ENCODE peak calls at places on chromosomes 13 and 19, in seven cellular contexts. C is transverse colon, I is SK-N-SH, D is suprapubic skin, R is K562, H is HepG2, V is stomach. M is an unnamed sample.

GRCh38 chr19:33426621-33427475 is 53.3 kb downstream of the CEBPG start:
- DNase-seq in C (no peak), I (no peak), D (no peak), R (no peak), H (no peak), V (no peak), M (no peak)

GRCh38 chr19:3968556-3969434 is 2.1 kb downstream of the DAPK3 start:
- DNase-seq in C (peak), I (peak), D (peak), R (peak), H (peak), V (peak), M (peak)

GRCh38 chr19:51093066-51093465 is 10.4 kb upstream of the KLK14 start:
- DNase-seq in C (no peak), I (no peak), D (no peak), R (no peak), H (peak), V (no peak), M (peak)

GRCh38 chr19:15195381-15195964 is 5.3 kb downstream of the NOTCH3 start:
- DNase-seq in C (peak), I (peak), D (peak), R (no peak), H (no peak), V (peak), M (no peak)

GRCh38 chr13:84563611-84564010 is 681.3 kb upstream of the SLITRK1 start:
- DNase-seq in C (no peak), I (no peak), D (no peak), R (no peak), H (no peak), V (no peak), M (no peak)

GRCh38 chr19:2315818-2316353 is 7.9 kb upstream of the LINGO3 start:
- DNase-seq in C (peak), I (peak), D (no peak), R (peak), H (peak), V (peak), M (peak)

GRCh38 chr13:80177327-80177726 is 163.6 kb downstream of the SPRY2 start:
- DNase-seq in C (no peak), I (no peak), D (no peak), R (no peak), H (no peak), V (no peak), M (no peak)

GRCh38 chr13:95301947-95302386 is 716 bp upstream of the ABCC4 start:
- DNase-seq in C (no peak), I (peak), D (no peak), R (peak), H (no peak), V (no peak), M (no peak)

GRCh38 chr13:42007844-42008243 is 40.6 kb upstream of the DGKH start:
- DNase-seq in C (no peak), I (no peak), D (no peak), R (no peak), H (no peak), V (no peak), M (no peak)

GRCh38 chr13:87052731-87053130 is 618.4 kb upstream of the SLITRK5 start:
- DNase-seq in C (no peak), I (no peak), D (no peak), R (no peak), H (no peak), V (no peak), M (no peak)

DNA sequence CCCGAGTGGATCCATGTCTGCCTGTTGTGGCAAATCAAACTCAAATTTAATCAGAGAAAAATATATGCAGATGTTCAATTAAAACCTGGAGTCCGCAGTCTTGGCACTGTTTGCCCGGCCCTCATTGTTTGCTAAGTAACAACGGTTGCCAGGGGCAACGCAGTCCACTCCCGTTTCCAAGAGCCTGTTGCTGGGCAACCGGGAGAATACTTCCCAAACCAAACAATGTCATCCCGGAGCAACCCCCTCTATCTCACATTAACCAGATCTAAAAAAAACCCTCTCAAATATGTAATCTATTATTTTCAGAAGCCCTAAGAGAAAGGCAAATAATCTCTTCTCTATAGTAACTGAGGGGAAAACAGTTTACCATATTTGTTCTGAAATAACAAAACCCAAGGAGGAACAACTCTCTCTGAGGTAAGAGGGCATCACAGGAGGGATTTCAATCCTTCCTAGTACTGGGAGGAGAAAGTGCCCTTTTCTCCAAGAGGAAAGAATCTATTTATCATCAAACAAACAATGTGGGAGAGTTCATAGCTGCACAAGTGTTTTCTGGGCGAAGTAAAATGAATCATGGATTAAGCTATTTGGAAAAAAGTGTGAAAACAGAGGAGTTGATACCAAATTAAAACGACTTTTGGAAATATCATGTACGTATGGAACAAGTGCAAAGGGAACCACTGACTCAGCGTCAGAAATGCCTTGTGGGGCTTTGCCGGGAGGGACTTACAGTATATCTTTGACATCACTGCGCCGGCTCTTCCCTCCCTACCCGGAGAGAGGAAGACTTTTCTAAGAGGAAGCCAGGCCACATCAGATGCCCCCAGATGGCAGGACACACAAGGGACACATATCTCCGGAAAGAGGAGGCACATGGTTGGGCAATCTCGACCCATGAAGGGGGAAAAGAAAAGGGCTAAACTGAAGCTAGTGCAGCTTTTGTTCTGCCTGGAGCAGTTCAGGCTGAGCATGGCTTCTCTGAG is 43.3 kb downstream of the RFX2 start:
- DNase-seq in C (peak), I (peak), D (peak), R (peak), H (peak), V (peak), M (peak)
- TF ChIP-seq EP300 in C (peak), I (peak), D (no peak), R (no peak), H (peak), V (no peak), M (peak)

GRCh38 chr13:51478418-51479198 is 25.8 kb upstream of the INTS6 start:
- DNase-seq in C (no peak), I (no peak), D (no peak), R (no peak), H (peak), V (no peak), M (no peak)
- TF ChIP-seq POLR2AphosphoS5 in C (no peak), I (no peak), D (no peak), R (no peak), H (no peak), V (no peak), M (no peak)

GRCh38 chr19:57830071-57830602 is at the start of gene ZNF587B:
- DNase-seq in C (peak), I (peak), D (no peak), R (peak), H (peak), V (peak), M (peak)
- TF ChIP-seq EP300 in C (no peak), I (no peak), D (no peak), R (no peak), H (no peak), V (no peak), M (no peak)

GRCh38 chr19:39167461-39168257 is 29.1 kb upstream of the NCCRP1 start:
- DNase-seq in C (peak), I (no peak), D (no peak), R (no peak), H (no peak), V (peak), M (no peak)

GRCh38 chr19:39165857-39166256 is 30.9 kb upstream of the NCCRP1 start:
- DNase-seq in C (no peak), I (no peak), D (no peak), R (no peak), H (no peak), V (no peak), M (no peak)

GRCh38 chr19:39164289-39164688 is 32.5 kb upstream of the NCCRP1 start:
- DNase-seq in C (no peak), I (no peak), D (no peak), R (no peak), H (no peak), V (no peak), M (no peak)

GRCh38 chr19:39168258-39169142 is 28.3 kb upstream of the NCCRP1 start:
- DNase-seq in C (no peak), I (no peak), D (no peak), R (no peak), H (no peak), V (no peak), M (no peak)

DNA sequence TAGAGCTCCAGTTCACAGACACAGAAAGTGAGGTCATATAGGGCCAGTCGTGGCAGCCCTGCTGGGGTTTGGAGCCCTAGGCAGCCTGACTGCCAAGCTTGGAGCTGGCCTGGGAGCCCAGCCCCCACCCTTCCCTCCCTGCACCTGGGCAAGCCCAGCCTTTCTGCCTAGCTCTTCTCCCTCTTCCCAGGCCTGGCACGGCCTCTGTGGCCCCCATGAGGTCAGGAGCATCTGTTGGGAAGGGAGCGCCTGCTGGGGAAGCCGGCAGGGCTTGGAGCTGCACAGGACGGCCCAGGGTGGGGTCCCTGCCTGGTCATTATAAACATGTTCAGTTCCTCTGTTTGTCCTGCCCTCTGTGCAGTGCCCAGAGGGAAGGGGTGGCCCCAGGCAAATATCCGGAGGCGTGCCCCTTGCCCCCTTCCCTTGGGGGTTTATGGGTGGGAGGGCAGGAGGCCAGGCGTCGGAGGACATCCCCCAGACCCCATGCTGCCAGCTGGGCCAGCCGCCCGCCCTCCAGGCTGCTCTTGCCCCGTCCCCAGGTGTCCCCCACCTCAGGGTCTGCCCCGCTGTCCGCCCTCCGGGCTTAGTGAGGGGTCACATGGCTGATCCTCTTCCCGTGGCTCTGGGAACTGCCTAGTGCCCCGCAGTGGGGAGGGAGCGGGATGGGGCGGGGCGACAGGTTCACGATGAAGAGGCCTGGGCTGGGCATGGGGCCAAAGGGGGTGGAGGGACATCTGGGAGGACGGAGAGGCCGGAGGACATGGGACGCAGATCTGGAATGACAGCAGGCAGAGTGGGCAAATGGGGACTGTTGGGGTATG is 30.0 kb upstream of the NCCRP1 start:
- DNase-seq in C (peak), I (peak), D (peak), R (no peak), H (peak), V (peak), M (peak)
- TF ChIP-seq POLR2AphosphoS5 in C (no peak), I (no peak), D (no peak), R (no peak), H (no peak), V (no peak), M (peak)

DNA sequence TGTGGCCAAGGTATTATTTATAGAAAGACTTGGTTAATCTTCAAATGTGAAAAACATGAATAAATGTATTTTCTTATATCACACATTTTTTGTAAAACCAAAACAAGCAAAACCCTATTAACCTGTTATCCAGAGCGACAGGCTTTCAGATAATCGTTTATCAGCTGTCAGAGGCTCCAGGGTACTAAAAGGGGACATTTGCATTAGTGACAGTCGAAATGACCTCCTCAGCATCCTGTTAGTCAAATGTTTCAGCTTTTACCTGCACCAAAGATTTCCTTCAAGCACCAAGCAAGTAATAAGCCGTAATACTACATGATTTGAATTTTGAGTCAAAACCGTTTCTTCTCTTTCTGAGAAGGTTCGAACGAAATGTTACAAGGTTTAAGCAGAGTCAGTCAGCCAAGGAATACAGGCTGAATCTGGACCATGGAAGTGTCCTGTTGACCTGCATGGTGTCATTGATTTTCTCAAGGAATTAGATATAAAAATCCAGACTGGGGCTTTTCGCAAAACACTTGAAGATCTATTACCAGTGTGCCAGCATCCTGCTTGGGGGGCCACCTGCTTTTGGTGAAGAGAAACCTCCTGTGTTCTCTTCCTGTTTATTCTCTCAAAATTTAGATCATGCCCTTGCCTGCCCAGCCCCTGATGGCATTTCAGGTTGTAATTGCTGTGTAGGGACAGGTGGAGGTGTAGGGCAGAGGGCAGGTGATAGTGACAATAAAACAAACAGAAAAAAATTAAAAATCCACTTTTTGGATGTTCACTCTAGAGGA is 11.3 kb upstream of the RFC3 start:
- DNase-seq in C (no peak), I (no peak), D (no peak), R (no peak), H (no peak), V (no peak), M (no peak)
- TF ChIP-seq EP300 in C (no peak), I (no peak), D (no peak), R (no peak), H (no peak), V (no peak), M (no peak)

GRCh38 chr13:96499646-96500045 is 409.7 kb downstream of the HS6ST3 start:
- DNase-seq in C (no peak), I (no peak), D (no peak), R (no peak), H (no peak), V (no peak), M (no peak)

GRCh38 chr13:96500953-96501352 is 411.0 kb downstream of the HS6ST3 start:
- DNase-seq in C (no peak), I (no peak), D (no peak), R (no peak), H (no peak), V (no peak), M (no peak)

DNA sequence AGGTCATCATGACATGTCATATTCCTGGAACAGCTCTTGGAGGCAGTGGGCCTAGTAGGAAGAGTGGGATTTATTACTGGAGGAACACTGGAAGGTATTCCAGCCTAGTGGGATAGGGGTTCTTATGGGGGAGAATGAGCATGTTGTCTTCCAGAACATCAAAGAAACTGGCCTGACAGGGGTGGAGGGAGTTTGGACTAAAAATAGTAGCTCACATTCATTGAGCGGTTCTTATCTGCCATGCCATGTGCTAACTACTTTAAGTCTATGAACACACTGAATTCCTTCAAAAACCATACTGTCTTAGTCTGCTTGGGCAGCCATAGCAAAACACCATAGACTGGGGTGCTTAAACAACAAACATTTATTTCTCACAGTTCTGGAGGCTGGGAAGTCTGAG is 413.6 kb downstream of the HS6ST3 start:
- DNase-seq in C (no peak), I (no peak), D (no peak), R (peak), H (no peak), V (no peak), M (no peak)
- TF ChIP-seq POLR2AphosphoS5 in C (no peak), I (no peak), D (no peak), R (no peak), H (no peak), V (no peak), M (no peak)

M was measured in sigmoid colon.